ENCODE peak calls at places on chromosome 1, in ten cellular contexts. Y is cardiac muscle cell, S is heart left ventricle, L is hepatocyte, T is fibroblast of lung, Z is esophagus muscularis mucosa, K is left ventricle myocardium inferior, J is breast epithelium, D is lower lobe of right lung, O is mammary epithelial cell. N is an unnamed sample. For H3K9me3, the result is how much of the 10 kb centered on the place peaks cover.

GRCh38 chr1:25959626-25960025 is 38.2 kb downstream of the PAFAH2 start:
- DNase-seq in Y (no peak), S (no peak), L (no peak), T (peak), Z (no peak), K (no peak), J (no peak), D (no peak), O (no peak), N (no peak)

GRCh38 chr1:199044191-199044590 is 405.4 kb downstream of the PTPRC start:
- DNase-seq in Y (no peak), S (no peak), L (no peak), T (no peak), Z (no peak), K (no peak), J (no peak), D (no peak), O (no peak), N (no peak)

GRCh38 chr1:44489481-44489880 is 84.4 kb downstream of the RNF220 start:
- DNase-seq in Y (peak), S (no peak), L (no peak), T (peak), Z (no peak), K (no peak), J (no peak), D (no peak), O (no peak), N (no peak)

GRCh38 chr1:51621841-51622454 is 5.1 kb downstream of the OSBPL9 start:
- DNase-seq in Y (no peak), S (no peak), L (no peak), T (no peak), Z (no peak), K (no peak), J (no peak), D (no peak), O (no peak), N (no peak)

GRCh38 chr1:107262472-107263286 is 121.8 kb downstream of the NTNG1 start:
- DNase-seq in Y (no peak), S (no peak), L (no peak), T (no peak), Z (no peak), K (no peak), J (no peak), D (no peak), O (peak), N (no peak)

GRCh38 chr1:228457017-228457395 is 30.2 kb upstream of the RNF187 start:
- DNase-seq in Y (no peak), S (no peak), L (no peak), T (no peak), Z (no peak), K (no peak), J (no peak), D (no peak), O (no peak), N (no peak)

GRCh38 chr1:177858222-177858894 is 111.5 kb downstream of the SEC16B start:
- DNase-seq in Y (peak), S (no peak), L (peak), T (peak), Z (no peak), K (no peak), J (no peak), D (no peak), O (no peak), N (no peak)

GRCh38 chr1:154405762-154406571 is 824 bp downstream of the IL6R start:
- DNase-seq in Y (peak), S (peak), L (peak), T (peak), Z (no peak), K (peak), J (peak), D (peak), O (peak), N (no peak)

GRCh38 chr1:110584045-110584444 is 22.1 kb downstream of the KCNA2 start:
- DNase-seq in Y (no peak), S (no peak), L (no peak), T (no peak), Z (no peak), K (no peak), J (no peak), D (no peak), O (no peak), N (no peak)

GRCh38 chr1:181216571-181216994 is 128.1 kb downstream of the IER5 start:
- DNase-seq in Y (no peak), S (no peak), L (no peak), T (no peak), Z (no peak), K (no peak), J (no peak), D (no peak), O (no peak), N (no peak)

GRCh38 chr1:226661271-226661670 is 77.8 kb downstream of the ITPKB start:
- DNase-seq in Y (no peak), S (peak), L (no peak), T (no peak), Z (no peak), K (no peak), J (no peak), D (no peak), O (no peak), N (no peak)

GRCh38 chr1:51303315-51303714 is 27.0 kb downstream of the TTC39A start:
- DNase-seq in Y (no peak), S (no peak), L (no peak), T (no peak), Z (no peak), K (no peak), J (no peak), D (no peak), O (no peak), N (no peak)

GRCh38 chr1:40650075-40650474 is 15.4 kb downstream of the RIMS3 start:
- DNase-seq in Y (peak), S (no peak), L (no peak), T (no peak), Z (no peak), K (no peak), J (no peak), D (no peak), O (no peak), N (no peak)

GRCh38 chr1:10734900-10735602 is 61.4 kb downstream of the CASZ1 start:
- DNase-seq in Y (no peak), S (peak), L (no peak), T (no peak), Z (no peak), K (peak), J (no peak), D (no peak), O (no peak), N (no peak)

GRCh38 chr1:212315907-212316306 is 30.7 kb downstream of the PPP2R5A start:
- DNase-seq in Y (peak), S (no peak), L (no peak), T (peak), Z (no peak), K (no peak), J (no peak), D (no peak), O (peak), N (no peak)

GRCh38 chr1:36968730-36969129 is 65.6 kb downstream of the GRIK3 start:
- DNase-seq in Y (no peak), S (no peak), L (no peak), T (no peak), Z (no peak), K (no peak), J (no peak), D (no peak), O (no peak), N (no peak)

GRCh38 chr1:161066694-161067093 is 3.0 kb downstream of the ARHGAP30 start:
- DNase-seq in Y (no peak), S (no peak), L (no peak), T (no peak), Z (no peak), K (no peak), J (no peak), D (no peak), O (no peak), N (no peak)

DNA sequence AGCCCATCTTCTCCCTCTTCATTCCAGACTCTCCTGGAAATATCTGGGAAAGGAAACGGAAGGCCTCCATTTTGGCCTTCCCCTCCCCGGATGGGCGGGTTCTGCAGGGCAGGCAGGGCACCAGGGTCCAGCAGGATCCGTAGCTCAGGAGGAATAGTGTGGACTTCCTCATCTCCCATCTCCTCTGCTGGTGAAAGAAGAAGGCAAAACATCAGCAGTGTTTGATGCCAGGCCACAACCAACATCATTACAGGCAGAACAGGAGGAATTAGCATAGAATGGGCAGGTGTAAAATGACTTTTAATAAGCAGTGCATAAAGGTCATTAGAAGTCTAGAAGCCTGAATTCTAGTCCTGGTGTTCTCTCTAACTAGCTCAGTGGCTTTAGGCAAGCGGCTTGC is 165.9 kb downstream of the TGFBR3 start:
- DNase-seq in Y (no peak), S (no peak), L (no peak), T (no peak), Z (no peak), K (no peak), J (no peak), D (no peak), O (no peak), N (no peak)
- H3K9me3 ChIP-seq in Y (under half), S (under half), L (under half), T (under half), Z (under half), K (under half), J (under half), D (under half), O (under half), N (under half)

DNA sequence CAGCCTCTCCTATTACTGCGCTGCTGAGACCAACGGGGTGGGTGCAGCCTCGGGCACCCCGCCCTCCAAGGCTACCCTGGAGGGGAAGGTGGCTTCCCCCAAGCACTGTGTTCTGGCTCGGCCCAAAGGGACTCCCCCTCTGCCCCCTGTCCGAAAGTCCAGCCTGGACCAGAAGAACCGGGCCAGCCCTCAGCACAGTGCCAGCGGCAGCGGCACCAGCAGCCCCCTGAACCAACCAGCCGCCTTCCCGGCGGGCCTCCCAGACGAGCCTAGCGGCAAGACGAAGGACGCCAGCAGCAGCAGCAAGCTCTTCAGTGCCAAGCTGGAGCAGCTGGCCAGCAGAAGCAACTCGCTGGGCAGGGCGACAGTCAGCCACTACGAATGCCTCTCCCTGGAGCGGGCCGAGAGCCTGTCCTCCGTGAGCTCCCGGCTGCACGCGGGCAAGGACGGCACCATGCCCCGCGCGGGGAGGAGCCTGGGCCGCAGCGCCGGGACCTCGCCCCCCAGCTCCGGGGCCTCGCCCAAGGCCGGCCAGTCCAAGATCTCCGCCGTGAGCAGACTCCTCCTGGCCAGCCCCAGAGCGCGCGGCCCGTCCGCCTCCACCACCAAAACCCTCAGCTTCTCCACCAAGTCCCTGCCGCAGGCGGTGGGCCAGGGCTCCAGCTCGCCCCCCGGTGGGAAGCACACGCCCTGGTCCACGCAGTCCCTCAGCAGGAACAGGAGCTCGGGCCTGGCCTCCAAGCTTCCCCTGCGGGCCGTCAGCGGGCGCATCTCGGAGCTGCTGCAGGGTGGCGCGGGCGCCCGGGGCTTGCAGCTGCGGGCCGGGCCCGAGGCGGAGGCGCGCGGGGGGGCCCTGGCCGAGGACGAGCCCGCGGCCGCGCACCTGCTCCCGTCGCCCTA is 533.1 kb downstream of the KIF26B start:
- DNase-seq in Y (no peak), S (no peak), L (no peak), T (peak), Z (no peak), K (no peak), J (no peak), D (peak), O (no peak), N (no peak)
- TF ChIP-seq CTCF in Y (no peak), S (no peak), L (no peak), T (peak), Z (no peak), K (no peak), J (no peak), D (no peak), O (no peak), N (no peak)

GRCh38 chr1:162856260-162856659 is 4.7 kb downstream of the CCDC190 start:
- DNase-seq in Y (peak), S (no peak), L (no peak), T (peak), Z (no peak), K (no peak), J (no peak), D (no peak), O (peak), N (no peak)
- H3K4me3 ChIP-seq in Y (no peak), S (no peak), L (no peak), T (no peak), Z (no peak), K (no peak), J (no peak), D (no peak), O (no peak), N (no peak)

GRCh38 chr1:174326278-174326677 is 121.5 kb upstream of the GPR52 start:
- DNase-seq in Y (no peak), S (no peak), L (no peak), T (no peak), Z (no peak), K (no peak), J (no peak), D (no peak), O (no peak), N (no peak)
- H3K9me3 ChIP-seq in Y (under half), S (under half), L (under half), T (under half), Z (under half), K (under half), J (under half), D (under half), O (under half), N (under half)

GRCh38 chr1:47934243-47934805 is 62.9 kb downstream of the TRABD2B start:
- DNase-seq in Y (peak), S (peak), L (peak), T (peak), Z (peak), K (peak), J (no peak), D (no peak), O (no peak), N (no peak)

GRCh38 chr1:47930215-47930885 is 66.8 kb downstream of the TRABD2B start:
- DNase-seq in Y (no peak), S (no peak), L (peak), T (no peak), Z (no peak), K (no peak), J (no peak), D (no peak), O (no peak), N (no peak)

GRCh38 chr1:47935163-47935562 is 62.0 kb downstream of the TRABD2B start:
- DNase-seq in Y (peak), S (no peak), L (no peak), T (no peak), Z (no peak), K (no peak), J (no peak), D (no peak), O (no peak), N (no peak)

GRCh38 chr1:47932744-47933143 is 64.4 kb downstream of the TRABD2B start:
- DNase-seq in Y (no peak), S (no peak), L (no peak), T (no peak), Z (no peak), K (no peak), J (no peak), D (no peak), O (no peak), N (no peak)

GRCh38 chr1:47931395-47931794 is 65.8 kb downstream of the TRABD2B start:
- DNase-seq in Y (no peak), S (no peak), L (no peak), T (no peak), Z (no peak), K (no peak), J (no peak), D (no peak), O (peak), N (no peak)
- TF ChIP-seq CTCF in Y (no peak), S (no peak), L (peak), T (no peak), Z (no peak), K (peak), J (peak), D (peak), O (peak), N (no peak)

DNA sequence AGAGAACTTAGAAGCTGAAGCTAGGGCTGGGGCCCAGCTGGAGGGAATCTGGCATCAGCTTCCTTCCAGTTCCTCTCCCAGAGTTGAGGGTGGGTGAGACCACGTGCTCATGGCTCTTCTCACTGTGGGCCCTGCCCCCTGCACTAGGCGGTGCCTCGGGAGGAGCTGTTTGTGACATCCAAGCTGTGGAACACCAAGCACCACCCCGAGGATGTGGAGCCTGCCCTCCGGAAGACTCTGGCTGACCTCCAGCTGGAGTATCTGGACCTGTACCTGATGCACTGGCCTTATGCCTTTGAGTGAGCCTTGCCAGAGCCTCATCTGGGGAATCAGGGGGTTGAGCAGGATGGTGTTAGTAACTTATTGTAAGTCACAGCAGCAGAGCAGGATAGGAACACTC is 16.1 kb downstream of the AKR1A1 start:
- DNase-seq in Y (no peak), S (peak), L (peak), T (peak), Z (no peak), K (peak), J (peak), D (peak), O (no peak), N (no peak)
- H3K4me3 ChIP-seq in Y (no peak), S (no peak), L (no peak), T (no peak), Z (no peak), K (no peak), J (no peak), D (no peak), O (no peak), N (no peak)

DNA sequence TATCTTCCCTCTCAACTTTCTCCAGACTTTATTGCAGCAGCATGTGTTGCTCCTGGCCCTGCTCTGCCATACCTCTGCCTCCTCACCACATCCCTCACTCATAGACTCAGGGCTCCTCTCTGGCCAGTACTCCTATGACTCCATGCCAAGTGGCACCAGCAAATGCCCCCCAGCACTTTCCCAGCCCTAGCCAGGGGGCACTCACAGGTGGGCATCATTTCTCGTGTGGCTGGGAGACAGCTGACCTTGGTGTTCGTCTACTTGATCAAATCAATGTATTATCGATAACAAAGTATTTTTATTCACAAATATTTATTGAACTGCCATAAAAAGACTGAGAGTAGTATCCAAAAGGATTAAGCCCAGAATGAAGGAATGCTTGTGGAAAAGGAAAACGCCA is 418.2 kb downstream of the FAM72C start:
- DNase-seq in Y (no peak), S (no peak), L (no peak), T (no peak), Z (no peak), K (no peak), J (no peak), D (no peak), O (no peak), N (peak)
- H3K9me3 ChIP-seq in Y (under half), S (under half), L (under half), T (under half), Z (under half), K (under half), J (under half), D (under half), O (under half), N (under half)

N was measured in vagina.